ENCODE peak calls at places on chromosomes 16 and 17, in ten cellular contexts. One of them, this sample, is unnamed.

GRCh38 chr17:58401287-58401686 is 16.0 kb downstream of the RNF43 start:
- DNase-seq in fibroblast of the conjunctiva: no peak
- DNase-seq in naive thymus-derived CD8-positive, alpha-beta T cell: no peak
- DNase-seq in HEK293T: no peak
- DNase-seq in endothelial cell: no peak
- DNase-seq in COR-L47: peak; percentile 44
- DNase-seq in activated CD8-positive, alpha-beta memory T cell treated with anti-CD3 and anti-CD28 coated beads for 4 hours: no peak
- DNase-seq in EH: no peak
- DNase-seq in WTC11: no peak
- DNase-seq in cardiac muscle cell: no peak
- DNase-seq in this sample: peak; percentile 66

GRCh38 chr17:37570527-37571093 is 38.6 kb downstream of the SYNRG start:
- DNase-seq in fibroblast of the conjunctiva: peak; percentile 12
- DNase-seq in naive thymus-derived CD8-positive, alpha-beta T cell: peak; percentile 10
- DNase-seq in HEK293T: peak; percentile 49
- DNase-seq in endothelial cell: peak; percentile 53
- DNase-seq in COR-L47: peak; percentile 7
- DNase-seq in activated CD8-positive, alpha-beta memory T cell treated with anti-CD3 and anti-CD28 coated beads for 4 hours: no peak
- DNase-seq in EH: peak; percentile 66
- DNase-seq in WTC11: peak; percentile 75
- DNase-seq in cardiac muscle cell: peak; percentile 63
- DNase-seq in this sample: peak; percentile 73

GRCh38 chr17:16910341-16910740 is 61.6 kb downstream of the TNFRSF13B start:
- DNase-seq in fibroblast of the conjunctiva: no peak
- DNase-seq in naive thymus-derived CD8-positive, alpha-beta T cell: no peak
- DNase-seq in HEK293T: no peak
- DNase-seq in endothelial cell: peak; percentile 27
- DNase-seq in COR-L47: no peak
- DNase-seq in activated CD8-positive, alpha-beta memory T cell treated with anti-CD3 and anti-CD28 coated beads for 4 hours: no peak
- DNase-seq in EH: no peak
- DNase-seq in WTC11: no peak
- DNase-seq in cardiac muscle cell: no peak
- DNase-seq in this sample: no peak

GRCh38 chr17:32331243-32332040 is 10.5 kb downstream of the C17orf75 start:
- DNase-seq in fibroblast of the conjunctiva: no peak
- DNase-seq in naive thymus-derived CD8-positive, alpha-beta T cell: no peak
- DNase-seq in HEK293T: no peak
- DNase-seq in endothelial cell: no peak
- DNase-seq in COR-L47: no peak
- DNase-seq in activated CD8-positive, alpha-beta memory T cell treated with anti-CD3 and anti-CD28 coated beads for 4 hours: no peak
- DNase-seq in EH: peak; percentile 51
- DNase-seq in WTC11: no peak
- DNase-seq in cardiac muscle cell: no peak
- DNase-seq in this sample: no peak

GRCh38 chr16:30903002-30903401 is 6.6 kb downstream of the CTF1 start:
- DNase-seq in fibroblast of the conjunctiva: no peak
- DNase-seq in naive thymus-derived CD8-positive, alpha-beta T cell: peak; percentile 37
- DNase-seq in HEK293T: no peak
- DNase-seq in endothelial cell: peak; percentile 19
- DNase-seq in COR-L47: no peak
- DNase-seq in activated CD8-positive, alpha-beta memory T cell treated with anti-CD3 and anti-CD28 coated beads for 4 hours: no peak
- DNase-seq in EH: no peak
- DNase-seq in WTC11: no peak
- DNase-seq in cardiac muscle cell: no peak
- DNase-seq in this sample: no peak

GRCh38 chr16:20743591-20743990 is 2.0 kb upstream of the THUMPD1 start:
- DNase-seq in fibroblast of the conjunctiva: no peak
- DNase-seq in naive thymus-derived CD8-positive, alpha-beta T cell: no peak
- DNase-seq in HEK293T: no peak
- DNase-seq in endothelial cell: no peak
- DNase-seq in COR-L47: no peak
- DNase-seq in activated CD8-positive, alpha-beta memory T cell treated with anti-CD3 and anti-CD28 coated beads for 4 hours: no peak
- DNase-seq in EH: no peak
- DNase-seq in WTC11: no peak
- DNase-seq in cardiac muscle cell: no peak
- DNase-seq in this sample: no peak

GRCh38 chr17:82204831-82205719 is 7.6 kb downstream of the CCDC57 start:
- DNase-seq in fibroblast of the conjunctiva: peak; percentile 51
- DNase-seq in naive thymus-derived CD8-positive, alpha-beta T cell: no peak
- DNase-seq in HEK293T: no peak
- DNase-seq in endothelial cell: no peak
- DNase-seq in COR-L47: peak; percentile 81
- DNase-seq in activated CD8-positive, alpha-beta memory T cell treated with anti-CD3 and anti-CD28 coated beads for 4 hours: no peak
- DNase-seq in EH: peak; percentile 87
- DNase-seq in WTC11: no peak
- DNase-seq in cardiac muscle cell: no peak
- DNase-seq in this sample: no peak

GRCh38 chr17:81419333-81419885 is 24.2 kb downstream of the BAHCC1 start:
- DNase-seq in fibroblast of the conjunctiva: peak; percentile 44
- DNase-seq in naive thymus-derived CD8-positive, alpha-beta T cell: no peak
- DNase-seq in HEK293T: peak; percentile 76
- DNase-seq in endothelial cell: no peak
- DNase-seq in COR-L47: peak; percentile 93
- DNase-seq in activated CD8-positive, alpha-beta memory T cell treated with anti-CD3 and anti-CD28 coated beads for 4 hours: no peak
- DNase-seq in EH: peak; percentile 97
- DNase-seq in WTC11: no peak
- DNase-seq in cardiac muscle cell: peak; percentile 73
- DNase-seq in this sample: no peak

GRCh38 chr16:30821891-30822290 is 34.9 kb upstream of the ZNF629 start:
- DNase-seq in fibroblast of the conjunctiva: no peak
- DNase-seq in naive thymus-derived CD8-positive, alpha-beta T cell: no peak
- DNase-seq in HEK293T: no peak
- DNase-seq in endothelial cell: no peak
- DNase-seq in COR-L47: no peak
- DNase-seq in activated CD8-positive, alpha-beta memory T cell treated with anti-CD3 and anti-CD28 coated beads for 4 hours: no peak
- DNase-seq in EH: no peak
- DNase-seq in WTC11: no peak
- DNase-seq in cardiac muscle cell: no peak
- DNase-seq in this sample: no peak

GRCh38 chr17:45170280-45170975 is 8.8 kb downstream of the HEXIM2 start:
- DNase-seq in fibroblast of the conjunctiva: no peak
- DNase-seq in naive thymus-derived CD8-positive, alpha-beta T cell: no peak
- DNase-seq in HEK293T: no peak
- DNase-seq in endothelial cell: no peak
- DNase-seq in COR-L47: no peak
- DNase-seq in activated CD8-positive, alpha-beta memory T cell treated with anti-CD3 and anti-CD28 coated beads for 4 hours: no peak
- DNase-seq in EH: no peak
- DNase-seq in WTC11: no peak
- DNase-seq in cardiac muscle cell: no peak
- DNase-seq in this sample: no peak

GRCh38 chr17:18382441-18383078 is 5.0 kb downstream of the EVPLL start:
- DNase-seq in fibroblast of the conjunctiva: no peak
- DNase-seq in naive thymus-derived CD8-positive, alpha-beta T cell: no peak
- DNase-seq in HEK293T: no peak
- DNase-seq in endothelial cell: no peak
- DNase-seq in COR-L47: no peak
- DNase-seq in activated CD8-positive, alpha-beta memory T cell treated with anti-CD3 and anti-CD28 coated beads for 4 hours: no peak
- DNase-seq in EH: no peak
- DNase-seq in WTC11: no peak
- DNase-seq in cardiac muscle cell: no peak
- DNase-seq in this sample: no peak

GRCh38 chr16:14196011-14196410 is 124.9 kb downstream of the MRTFB start:
- DNase-seq in fibroblast of the conjunctiva: no peak
- DNase-seq in naive thymus-derived CD8-positive, alpha-beta T cell: no peak
- DNase-seq in HEK293T: no peak
- DNase-seq in endothelial cell: no peak
- DNase-seq in COR-L47: no peak
- DNase-seq in activated CD8-positive, alpha-beta memory T cell treated with anti-CD3 and anti-CD28 coated beads for 4 hours: no peak
- DNase-seq in EH: no peak
- DNase-seq in WTC11: no peak
- DNase-seq in cardiac muscle cell: no peak
- DNase-seq in this sample: no peak

GRCh38 chr17:1232786-1233185 is 37.5 kb upstream of the BHLHA9 start:
- DNase-seq in fibroblast of the conjunctiva: no peak
- DNase-seq in naive thymus-derived CD8-positive, alpha-beta T cell: no peak
- DNase-seq in HEK293T: no peak
- DNase-seq in endothelial cell: no peak
- DNase-seq in COR-L47: no peak
- DNase-seq in activated CD8-positive, alpha-beta memory T cell treated with anti-CD3 and anti-CD28 coated beads for 4 hours: no peak
- DNase-seq in EH: peak; percentile 69
- DNase-seq in WTC11: no peak
- DNase-seq in cardiac muscle cell: no peak
- DNase-seq in this sample: no peak

GRCh38 chr17:75601057-75601987 is 13.7 kb downstream of the MYO15B start:
- DNase-seq in fibroblast of the conjunctiva: no peak
- DNase-seq in naive thymus-derived CD8-positive, alpha-beta T cell: peak; percentile 47
- DNase-seq in HEK293T: peak; percentile 89
- DNase-seq in endothelial cell: peak; percentile 70
- DNase-seq in COR-L47: peak; percentile 33
- DNase-seq in activated CD8-positive, alpha-beta memory T cell treated with anti-CD3 and anti-CD28 coated beads for 4 hours: no peak
- DNase-seq in EH: peak; percentile 36
- DNase-seq in WTC11: peak; percentile 94
- DNase-seq in cardiac muscle cell: peak; percentile 67
- DNase-seq in this sample: peak; percentile 78

GRCh38 chr17:20935740-20936139 is 107.1 kb downstream of the USP22 start:
- DNase-seq in fibroblast of the conjunctiva: peak; percentile 45
- DNase-seq in naive thymus-derived CD8-positive, alpha-beta T cell: no peak
- DNase-seq in HEK293T: no peak
- DNase-seq in endothelial cell: no peak
- DNase-seq in COR-L47: no peak
- DNase-seq in activated CD8-positive, alpha-beta memory T cell treated with anti-CD3 and anti-CD28 coated beads for 4 hours: no peak
- DNase-seq in EH: peak; percentile 84
- DNase-seq in WTC11: no peak
- DNase-seq in cardiac muscle cell: no peak
- DNase-seq in this sample: no peak

GRCh38 chr17:82023447-82024241 is 539 bp downstream of the LRRC45 start:
- DNase-seq in fibroblast of the conjunctiva: no peak
- DNase-seq in naive thymus-derived CD8-positive, alpha-beta T cell: peak; percentile 27
- DNase-seq in HEK293T: no peak
- DNase-seq in endothelial cell: peak; percentile 33
- DNase-seq in COR-L47: no peak
- DNase-seq in activated CD8-positive, alpha-beta memory T cell treated with anti-CD3 and anti-CD28 coated beads for 4 hours: no peak
- DNase-seq in EH: peak; percentile 26
- DNase-seq in WTC11: peak; percentile 44
- DNase-seq in cardiac muscle cell: peak; percentile 57
- DNase-seq in this sample: no peak

GRCh38 chr17:43881176-43881575 is 26.2 kb downstream of the MPP2 start:
- DNase-seq in fibroblast of the conjunctiva: no peak
- DNase-seq in naive thymus-derived CD8-positive, alpha-beta T cell: no peak
- DNase-seq in HEK293T: no peak
- DNase-seq in endothelial cell: no peak
- DNase-seq in COR-L47: no peak
- DNase-seq in activated CD8-positive, alpha-beta memory T cell treated with anti-CD3 and anti-CD28 coated beads for 4 hours: no peak
- DNase-seq in EH: no peak
- DNase-seq in WTC11: no peak
- DNase-seq in cardiac muscle cell: no peak
- DNase-seq in this sample: no peak

GRCh38 chr16:11560701-11561439 is 25.8 kb downstream of the LITAF start:
- DNase-seq in fibroblast of the conjunctiva: no peak
- DNase-seq in naive thymus-derived CD8-positive, alpha-beta T cell: peak; percentile 90
- DNase-seq in HEK293T: peak; percentile 13
- DNase-seq in endothelial cell: no peak
- DNase-seq in COR-L47: no peak
- DNase-seq in activated CD8-positive, alpha-beta memory T cell treated with anti-CD3 and anti-CD28 coated beads for 4 hours: peak; percentile 41
- DNase-seq in EH: peak; percentile 88
- DNase-seq in WTC11: no peak
- DNase-seq in cardiac muscle cell: no peak
- DNase-seq in this sample: no peak

GRCh38 chr17:4708436-4708835 is 2.0 kb upstream of the ARRB2 start:
- DNase-seq in fibroblast of the conjunctiva: no peak
- DNase-seq in naive thymus-derived CD8-positive, alpha-beta T cell: peak; percentile 83
- DNase-seq in HEK293T: no peak
- DNase-seq in endothelial cell: no peak
- DNase-seq in COR-L47: peak; percentile 23
- DNase-seq in activated CD8-positive, alpha-beta memory T cell treated with anti-CD3 and anti-CD28 coated beads for 4 hours: no peak
- DNase-seq in EH: no peak
- DNase-seq in WTC11: peak; percentile 50
- DNase-seq in cardiac muscle cell: no peak
- DNase-seq in this sample: peak; percentile 70

GRCh38 chr17:64148017-64148631 is 18.2 kb upstream of the ERN1 start:
- DNase-seq in fibroblast of the conjunctiva: no peak
- DNase-seq in naive thymus-derived CD8-positive, alpha-beta T cell: no peak
- DNase-seq in HEK293T: no peak
- DNase-seq in endothelial cell: no peak
- DNase-seq in COR-L47: no peak
- DNase-seq in activated CD8-positive, alpha-beta memory T cell treated with anti-CD3 and anti-CD28 coated beads for 4 hours: no peak
- DNase-seq in EH: peak; percentile 43
- DNase-seq in WTC11: no peak
- DNase-seq in cardiac muscle cell: no peak
- DNase-seq in this sample: peak; percentile 77

GRCh38 chr16:67995423-67995822 is 3.9 kb downstream of the DPEP2 start:
- DNase-seq in fibroblast of the conjunctiva: no peak
- DNase-seq in naive thymus-derived CD8-positive, alpha-beta T cell: no peak
- DNase-seq in HEK293T: peak; percentile 2
- DNase-seq in endothelial cell: no peak
- DNase-seq in COR-L47: no peak
- DNase-seq in activated CD8-positive, alpha-beta memory T cell treated with anti-CD3 and anti-CD28 coated beads for 4 hours: no peak
- DNase-seq in EH: no peak
- DNase-seq in WTC11: no peak
- DNase-seq in cardiac muscle cell: no peak
- DNase-seq in this sample: no peak

GRCh38 chr16:1194665-1195392 is 30.2 kb downstream of the TPSG1 start:
- DNase-seq in fibroblast of the conjunctiva: no peak
- DNase-seq in naive thymus-derived CD8-positive, alpha-beta T cell: peak; percentile 23
- DNase-seq in HEK293T: peak; percentile 66
- DNase-seq in endothelial cell: peak; percentile 51
- DNase-seq in COR-L47: no peak
- DNase-seq in activated CD8-positive, alpha-beta memory T cell treated with anti-CD3 and anti-CD28 coated beads for 4 hours: no peak
- DNase-seq in EH: peak; percentile 2
- DNase-seq in WTC11: peak; percentile 71
- DNase-seq in cardiac muscle cell: peak; percentile 45
- DNase-seq in this sample: no peak

GRCh38 chr17:9676084-9676483 is 30.8 kb downstream of the USP43 start:
- DNase-seq in fibroblast of the conjunctiva: no peak
- DNase-seq in naive thymus-derived CD8-positive, alpha-beta T cell: no peak
- DNase-seq in HEK293T: no peak
- DNase-seq in endothelial cell: no peak
- DNase-seq in COR-L47: no peak
- DNase-seq in activated CD8-positive, alpha-beta memory T cell treated with anti-CD3 and anti-CD28 coated beads for 4 hours: no peak
- DNase-seq in EH: peak; percentile 6
- DNase-seq in WTC11: no peak
- DNase-seq in cardiac muscle cell: no peak
- DNase-seq in this sample: no peak

GRCh38 chr17:59521465-59522126 is 43.8 kb upstream of the DHX40 start:
- DNase-seq in fibroblast of the conjunctiva: peak; percentile 36
- DNase-seq in naive thymus-derived CD8-positive, alpha-beta T cell: peak; percentile 50
- DNase-seq in HEK293T: peak; percentile 88
- DNase-seq in endothelial cell: peak; percentile 75
- DNase-seq in COR-L47: peak; percentile 25
- DNase-seq in activated CD8-positive, alpha-beta memory T cell treated with anti-CD3 and anti-CD28 coated beads for 4 hours: peak; percentile 10
- DNase-seq in EH: peak; percentile 66
- DNase-seq in WTC11: peak; percentile 81
- DNase-seq in cardiac muscle cell: peak; percentile 70
- DNase-seq in this sample: peak; percentile 66

GRCh38 chr17:29205047-29205446 is 24.8 kb upstream of the MYO18A start:
- DNase-seq in fibroblast of the conjunctiva: no peak
- DNase-seq in naive thymus-derived CD8-positive, alpha-beta T cell: no peak
- DNase-seq in HEK293T: no peak
- DNase-seq in endothelial cell: no peak
- DNase-seq in COR-L47: no peak
- DNase-seq in activated CD8-positive, alpha-beta memory T cell treated with anti-CD3 and anti-CD28 coated beads for 4 hours: no peak
- DNase-seq in EH: no peak
- DNase-seq in WTC11: no peak
- DNase-seq in cardiac muscle cell: peak; percentile 35
- DNase-seq in this sample: no peak

GRCh38 chr17:79114455-79115301 is 40.1 kb downstream of the ENGASE start:
- DNase-seq in fibroblast of the conjunctiva: no peak
- DNase-seq in naive thymus-derived CD8-positive, alpha-beta T cell: no peak
- DNase-seq in HEK293T: peak; percentile 46
- DNase-seq in endothelial cell: no peak
- DNase-seq in COR-L47: peak; percentile 100
- DNase-seq in activated CD8-positive, alpha-beta memory T cell treated with anti-CD3 and anti-CD28 coated beads for 4 hours: no peak
- DNase-seq in EH: peak; percentile 4
- DNase-seq in WTC11: no peak
- DNase-seq in cardiac muscle cell: peak; percentile 47
- DNase-seq in this sample: peak; percentile 73

GRCh38 chr17:65762973-65763372 is 201.5 kb upstream of the AXIN2 start:
- DNase-seq in fibroblast of the conjunctiva: no peak
- DNase-seq in naive thymus-derived CD8-positive, alpha-beta T cell: no peak
- DNase-seq in HEK293T: no peak
- DNase-seq in endothelial cell: no peak
- DNase-seq in COR-L47: no peak
- DNase-seq in activated CD8-positive, alpha-beta memory T cell treated with anti-CD3 and anti-CD28 coated beads for 4 hours: no peak
- DNase-seq in EH: no peak
- DNase-seq in WTC11: no peak
- DNase-seq in cardiac muscle cell: no peak
- DNase-seq in this sample: no peak

GRCh38 chr17:44209786-44210341 is 9.6 kb downstream of the UBTF start:
- DNase-seq in fibroblast of the conjunctiva: no peak
- DNase-seq in naive thymus-derived CD8-positive, alpha-beta T cell: no peak
- DNase-seq in HEK293T: no peak
- DNase-seq in endothelial cell: no peak
- DNase-seq in COR-L47: no peak
- DNase-seq in activated CD8-positive, alpha-beta memory T cell treated with anti-CD3 and anti-CD28 coated beads for 4 hours: no peak
- DNase-seq in EH: no peak
- DNase-seq in WTC11: no peak
- DNase-seq in cardiac muscle cell: no peak
- DNase-seq in this sample: no peak